ENCODE peak calls at places on chromosomes 4 and X, in eight cellular contexts. One of them, this sample, is unnamed. For H3K36me3, the result is how much of the 10 kb centered on the place peaks cover.

GRCh38 chr4:2795558-2796260 is 2.8 kb downstream of the SH3BP2 start:
- DNase-seq in kidney: peak
- DNase-seq in neuronal stem cell: no peak
- DNase-seq in CD4-positive, alpha-beta memory T cell: no peak
- DNase-seq in GM06990: no peak
- DNase-seq in PC-9: no peak
- DNase-seq in K562: no peak
- DNase-seq in astrocyte: no peak
- DNase-seq in this sample: peak

GRCh38 chrX:115449742-115450141 is 111.2 kb upstream of the PLS3 start:
- DNase-seq in CD4-positive, alpha-beta memory T cell: no peak
- DNase-seq in neuronal stem cell: no peak
- DNase-seq in astrocyte: peak
- DNase-seq in GM06990: no peak
- DNase-seq in PC-9: no peak
- DNase-seq in K562: no peak
- DNase-seq in kidney: peak
- DNase-seq in this sample: no peak

GRCh38 chrX:80663331-80663730 is 146.3 kb downstream of the BRWD3 start:
- DNase-seq in K562: no peak
- DNase-seq in neuronal stem cell: no peak
- DNase-seq in astrocyte: no peak
- DNase-seq in PC-9: no peak
- DNase-seq in CD4-positive, alpha-beta memory T cell: no peak
- DNase-seq in GM06990: no peak
- DNase-seq in kidney: no peak
- DNase-seq in this sample: no peak

GRCh38 chr4:15037923-15038541 is 35.8 kb downstream of the CPEB2 start:
- DNase-seq in kidney: no peak
- DNase-seq in neuronal stem cell: no peak
- DNase-seq in GM06990: no peak
- DNase-seq in K562: no peak
- DNase-seq in PC-9: no peak
- DNase-seq in CD4-positive, alpha-beta memory T cell: no peak
- DNase-seq in astrocyte: peak
- DNase-seq in this sample: no peak

GRCh38 chr4:96052827-96053226 is 212.9 kb downstream of the PDHA2 start:
- DNase-seq in K562: no peak
- DNase-seq in CD4-positive, alpha-beta memory T cell: no peak
- DNase-seq in PC-9: no peak
- DNase-seq in kidney: no peak
- DNase-seq in neuronal stem cell: no peak
- DNase-seq in GM06990: no peak
- DNase-seq in astrocyte: no peak
- DNase-seq in this sample: no peak

GRCh38 chrX:10106801-10107200 is 50.0 kb upstream of the CLCN4 start:
- DNase-seq in astrocyte: no peak
- DNase-seq in neuronal stem cell: no peak
- DNase-seq in GM06990: peak
- DNase-seq in K562: no peak
- DNase-seq in CD4-positive, alpha-beta memory T cell: peak
- DNase-seq in kidney: no peak
- DNase-seq in PC-9: no peak
- DNase-seq in this sample: no peak

GRCh38 chr4:74364649-74365491 is at the start of gene EREG:
- DNase-seq in astrocyte: peak
- DNase-seq in neuronal stem cell: peak
- DNase-seq in K562: peak
- DNase-seq in PC-9: peak
- DNase-seq in GM06990: peak
- DNase-seq in kidney: peak
- DNase-seq in CD4-positive, alpha-beta memory T cell: no peak
- DNase-seq in this sample: peak

GRCh38 chr4:158590219-158590618 is 68.5 kb downstream of the RXFP1 start:
- DNase-seq in kidney: peak
- DNase-seq in PC-9: no peak
- DNase-seq in GM06990: no peak
- DNase-seq in neuronal stem cell: no peak
- DNase-seq in K562: no peak
- DNase-seq in astrocyte: no peak
- DNase-seq in CD4-positive, alpha-beta memory T cell: no peak
- DNase-seq in this sample: no peak

GRCh38 chrX:121876316-121876715 is 828.9 kb downstream of the GLUD2 start:
- DNase-seq in GM06990: no peak
- DNase-seq in kidney: no peak
- DNase-seq in PC-9: no peak
- DNase-seq in CD4-positive, alpha-beta memory T cell: no peak
- DNase-seq in astrocyte: peak
- DNase-seq in neuronal stem cell: no peak
- DNase-seq in K562: no peak
- DNase-seq in this sample: no peak

GRCh38 chr4:3200423-3201090 is 48.4 kb upstream of the MSANTD1 start:
- DNase-seq in neuronal stem cell: no peak
- DNase-seq in CD4-positive, alpha-beta memory T cell: no peak
- DNase-seq in K562: no peak
- DNase-seq in PC-9: no peak
- DNase-seq in GM06990: no peak
- DNase-seq in kidney: no peak
- DNase-seq in astrocyte: no peak
- DNase-seq in this sample: no peak

GRCh38 chr4:175986-176385 is 51.7 kb downstream of the ZNF718 start:
- DNase-seq in GM06990: no peak
- DNase-seq in K562: no peak
- DNase-seq in PC-9: no peak
- DNase-seq in kidney: no peak
- DNase-seq in neuronal stem cell: no peak
- DNase-seq in astrocyte: no peak
- DNase-seq in CD4-positive, alpha-beta memory T cell: no peak
- DNase-seq in this sample: no peak

GRCh38 chr4:2402453-2402852 is 16.0 kb downstream of the ZFYVE28 start:
- DNase-seq in neuronal stem cell: no peak
- DNase-seq in PC-9: no peak
- DNase-seq in astrocyte: no peak
- DNase-seq in K562: no peak
- DNase-seq in kidney: no peak
- DNase-seq in GM06990: no peak
- DNase-seq in CD4-positive, alpha-beta memory T cell: no peak
- DNase-seq in this sample: no peak

GRCh38 chrX:10569946-10570345 is 50.4 kb downstream of the MID1 start:
- DNase-seq in kidney: no peak
- DNase-seq in K562: no peak
- DNase-seq in PC-9: no peak
- DNase-seq in GM06990: no peak
- DNase-seq in CD4-positive, alpha-beta memory T cell: no peak
- DNase-seq in astrocyte: peak
- DNase-seq in neuronal stem cell: no peak
- DNase-seq in this sample: no peak

GRCh38 chrX:110851780-110852179 is 56.2 kb upstream of the CHRDL1 start:
- DNase-seq in K562: no peak
- DNase-seq in kidney: no peak
- DNase-seq in GM06990: no peak
- DNase-seq in neuronal stem cell: no peak
- DNase-seq in astrocyte: peak
- DNase-seq in CD4-positive, alpha-beta memory T cell: no peak
- DNase-seq in PC-9: no peak
- DNase-seq in this sample: no peak

GRCh38 chrX:39331062-39331704 is 529.9 kb downstream of the MID1IP1 start:
- DNase-seq in kidney: no peak
- DNase-seq in CD4-positive, alpha-beta memory T cell: no peak
- DNase-seq in neuronal stem cell: no peak
- DNase-seq in GM06990: no peak
- DNase-seq in astrocyte: peak
- DNase-seq in PC-9: no peak
- DNase-seq in K562: no peak
- DNase-seq in this sample: no peak

GRCh38 chr4:149933883-149934282 is 118.2 kb upstream of the IQCM start:
- DNase-seq in PC-9: no peak
- DNase-seq in K562: no peak
- DNase-seq in astrocyte: peak
- DNase-seq in CD4-positive, alpha-beta memory T cell: no peak
- DNase-seq in kidney: no peak
- DNase-seq in GM06990: no peak
- DNase-seq in neuronal stem cell: no peak
- DNase-seq in this sample: no peak

GRCh38 chrX:124033821-124034220 is 72.3 kb downstream of the STAG2 start:
- DNase-seq in PC-9: no peak
- DNase-seq in kidney: no peak
- DNase-seq in K562: no peak
- DNase-seq in astrocyte: peak
- DNase-seq in neuronal stem cell: no peak
- DNase-seq in CD4-positive, alpha-beta memory T cell: no peak
- DNase-seq in GM06990: no peak
- DNase-seq in this sample: no peak

GRCh38 chrX:139823806-139824205 is 109.0 kb downstream of the ATP11C start:
- DNase-seq in GM06990: no peak
- DNase-seq in astrocyte: peak
- DNase-seq in neuronal stem cell: no peak
- DNase-seq in K562: no peak
- DNase-seq in kidney: no peak
- DNase-seq in CD4-positive, alpha-beta memory T cell: no peak
- DNase-seq in PC-9: no peak
- DNase-seq in this sample: no peak

GRCh38 chr4:66091801-66092200 is 421.5 kb upstream of the EPHA5 start:
- DNase-seq in K562: no peak
- DNase-seq in astrocyte: peak
- DNase-seq in CD4-positive, alpha-beta memory T cell: no peak
- DNase-seq in kidney: no peak
- DNase-seq in PC-9: no peak
- DNase-seq in neuronal stem cell: no peak
- DNase-seq in GM06990: no peak
- DNase-seq in this sample: no peak

DNA sequence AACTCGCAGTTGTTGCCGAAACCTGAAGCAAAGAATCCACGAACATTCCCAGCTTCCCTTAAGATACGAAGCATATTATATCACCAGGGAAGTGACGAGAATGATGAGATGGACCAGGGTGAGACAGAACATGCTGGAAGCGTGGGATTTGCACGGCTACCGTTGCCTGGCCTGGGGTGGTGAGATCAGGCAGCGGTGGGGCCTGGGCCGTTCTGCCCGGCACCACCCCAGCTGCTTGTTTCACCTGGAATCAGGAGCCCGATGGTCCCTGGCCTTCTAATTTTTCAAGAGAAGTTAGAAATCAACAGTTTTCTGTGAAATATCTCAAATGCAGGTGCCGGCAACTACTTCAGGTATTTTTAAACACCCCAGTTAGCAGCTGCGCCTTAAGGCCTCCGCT is 5.7 kb downstream of the CLDN22 start:
- DNase-seq in CD4-positive, alpha-beta memory T cell: no peak
- DNase-seq in PC-9: no peak
- DNase-seq in GM06990: no peak
- DNase-seq in neuronal stem cell: no peak
- DNase-seq in astrocyte: no peak
- DNase-seq in kidney: no peak
- DNase-seq in K562: no peak
- DNase-seq in this sample: no peak
- H3K36me3 ChIP-seq in CD4-positive, alpha-beta memory T cell: under half
- H3K36me3 ChIP-seq in PC-9: under half
- H3K36me3 ChIP-seq in GM06990: under half
- H3K36me3 ChIP-seq in neuronal stem cell: half or more
- H3K36me3 ChIP-seq in astrocyte: under half
- H3K36me3 ChIP-seq in kidney: under half
- H3K36me3 ChIP-seq in K562: under half
- H3K36me3 ChIP-seq in this sample: under half

GRCh38 chrX:4735299-4735698 is 1021.9 kb upstream of the PRKX start:
- DNase-seq in astrocyte: no peak
- DNase-seq in PC-9: no peak
- DNase-seq in K562: no peak
- DNase-seq in neuronal stem cell: no peak
- DNase-seq in CD4-positive, alpha-beta memory T cell: no peak
- DNase-seq in kidney: no peak
- DNase-seq in GM06990: no peak
- DNase-seq in this sample: no peak
- H3K4me3 ChIP-seq in astrocyte: no peak
- H3K4me3 ChIP-seq in PC-9: no peak
- H3K4me3 ChIP-seq in K562: no peak
- H3K4me3 ChIP-seq in neuronal stem cell: no peak
- H3K4me3 ChIP-seq in CD4-positive, alpha-beta memory T cell: no peak
- H3K4me3 ChIP-seq in kidney: no peak
- H3K4me3 ChIP-seq in GM06990: no peak
- H3K4me3 ChIP-seq in this sample: no peak

DNA sequence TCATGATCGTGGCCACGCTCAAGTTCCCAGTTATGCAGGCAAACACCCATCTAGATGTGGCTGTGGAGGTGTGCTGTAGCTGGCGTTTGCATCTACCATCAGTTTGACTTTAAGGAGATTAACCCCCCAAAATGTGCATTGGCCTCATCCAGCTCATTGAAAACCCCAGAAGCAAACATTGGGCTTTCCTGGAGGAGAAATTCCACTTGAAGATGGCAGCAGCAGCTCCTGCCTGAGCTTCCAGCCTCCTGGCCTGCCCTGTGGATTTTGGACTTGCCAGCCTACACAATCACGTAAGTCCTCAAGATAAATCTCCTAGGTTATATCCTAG is 30.2 kb upstream of the SLC25A6 start:
- DNase-seq in astrocyte: no peak
- DNase-seq in GM06990: no peak
- DNase-seq in CD4-positive, alpha-beta memory T cell: no peak
- DNase-seq in neuronal stem cell: no peak
- DNase-seq in K562: no peak
- DNase-seq in PC-9: no peak
- DNase-seq in kidney: peak
- DNase-seq in this sample: no peak
- H3K36me3 ChIP-seq in astrocyte: under half
- H3K36me3 ChIP-seq in GM06990: under half
- H3K36me3 ChIP-seq in CD4-positive, alpha-beta memory T cell: under half
- H3K36me3 ChIP-seq in neuronal stem cell: half or more
- H3K36me3 ChIP-seq in K562: under half
- H3K36me3 ChIP-seq in PC-9: under half
- H3K36me3 ChIP-seq in kidney: under half
- H3K36me3 ChIP-seq in this sample: under half

GRCh38 chr4:123813901-123814300 is 417.3 kb downstream of the SPRY1 start:
- DNase-seq in neuronal stem cell: no peak
- DNase-seq in kidney: no peak
- DNase-seq in PC-9: no peak
- DNase-seq in K562: no peak
- DNase-seq in CD4-positive, alpha-beta memory T cell: no peak
- DNase-seq in astrocyte: no peak
- DNase-seq in GM06990: no peak
- DNase-seq in this sample: no peak

GRCh38 chr4:123807866-123808265 is 411.3 kb downstream of the SPRY1 start:
- DNase-seq in K562: no peak
- DNase-seq in GM06990: no peak
- DNase-seq in astrocyte: no peak
- DNase-seq in kidney: no peak
- DNase-seq in CD4-positive, alpha-beta memory T cell: no peak
- DNase-seq in neuronal stem cell: no peak
- DNase-seq in PC-9: no peak
- DNase-seq in this sample: no peak

GRCh38 chr4:123816462-123816861 is 419.9 kb downstream of the SPRY1 start:
- DNase-seq in K562: no peak
- DNase-seq in CD4-positive, alpha-beta memory T cell: no peak
- DNase-seq in neuronal stem cell: no peak
- DNase-seq in PC-9: no peak
- DNase-seq in astrocyte: no peak
- DNase-seq in GM06990: no peak
- DNase-seq in kidney: no peak
- DNase-seq in this sample: no peak

GRCh38 chr4:123809864-123810263 is 413.3 kb downstream of the SPRY1 start:
- DNase-seq in kidney: no peak
- DNase-seq in astrocyte: no peak
- DNase-seq in GM06990: no peak
- DNase-seq in neuronal stem cell: no peak
- DNase-seq in K562: no peak
- DNase-seq in PC-9: no peak
- DNase-seq in CD4-positive, alpha-beta memory T cell: no peak
- DNase-seq in this sample: no peak

GRCh38 chr4:123811763-123812390 is 415.3 kb downstream of the SPRY1 start:
- DNase-seq in astrocyte: no peak
- DNase-seq in CD4-positive, alpha-beta memory T cell: no peak
- DNase-seq in K562: no peak
- DNase-seq in neuronal stem cell: no peak
- DNase-seq in GM06990: peak
- DNase-seq in kidney: no peak
- DNase-seq in PC-9: no peak
- DNase-seq in this sample: no peak
- H3K4me3 ChIP-seq in astrocyte: no peak
- H3K4me3 ChIP-seq in CD4-positive, alpha-beta memory T cell: no peak
- H3K4me3 ChIP-seq in K562: no peak
- H3K4me3 ChIP-seq in neuronal stem cell: no peak
- H3K4me3 ChIP-seq in GM06990: no peak
- H3K4me3 ChIP-seq in kidney: peak
- H3K4me3 ChIP-seq in PC-9: no peak
- H3K4me3 ChIP-seq in this sample: no peak